ENCODE peak calls at places on chromosomes 6 and 20, in eight cellular contexts. U is fibroblast of pulmonary artery, W is endothelial cell of umbilical vein, J is HFF-Myc, Y is uterus, R is choroid plexus epithelial cell, V is heart left ventricle, C is left ventricle myocardium inferior. X is an unnamed sample.

GRCh38 chr20:16064991-16065707 is 508.1 kb downstream of the KIF16B start:
- DNase-seq in R (no peak), C (no peak), Y (no peak), U (no peak), V (no peak), J (no peak), W (no peak), X (peak; percentile 46)

GRCh38 chr6:149750136-149750609 is 632 bp downstream of the PCMT1 start:
- DNase-seq in U (peak; percentile 38), V (peak; percentile 78), Y (peak; percentile 31), C (peak; percentile 26), J (no peak), R (peak; percentile 60), W (peak; percentile 69), X (peak; percentile 91)

GRCh38 chr20:31570735-31571617 is 34.1 kb upstream of the ID1 start:
- DNase-seq in Y (no peak), U (no peak), W (no peak), R (no peak), J (no peak), C (no peak), V (peak; percentile 66), X (no peak)

GRCh38 chr6:69571234-69571633 is 225.6 kb downstream of the LMBRD1 start:
- DNase-seq in Y (no peak), C (no peak), J (no peak), R (no peak), U (no peak), V (no peak), W (no peak), X (no peak)

GRCh38 chr6:2581611-2582010 is 169.1 kb downstream of the MYLK4 start:
- DNase-seq in V (no peak), U (no peak), R (no peak), J (no peak), C (no peak), W (peak; percentile 28), Y (no peak), X (no peak)

GRCh38 chr20:59149678-59150504 is 13.7 kb upstream of the ZNF831 start:
- DNase-seq in V (no peak), R (no peak), C (peak; percentile 25), J (no peak), U (no peak), Y (no peak), W (no peak), X (no peak)

GRCh38 chr6:34859951-34860350 is 27.9 kb downstream of the TAF11 start:
- DNase-seq in R (no peak), W (no peak), Y (no peak), U (no peak), J (no peak), C (no peak), V (no peak), X (no peak)

GRCh38 chr6:110949679-110950285 is 8.7 kb upstream of the GTF3C6 start:
- DNase-seq in R (peak; percentile 69), Y (no peak), J (no peak), V (no peak), C (no peak), U (peak; percentile 69), W (peak; percentile 41), X (no peak)

GRCh38 chr20:45011108-45011526 is 44.8 kb downstream of the STK4 start:
- DNase-seq in W (peak; percentile 74), U (peak; percentile 83), R (peak; percentile 83), C (peak; percentile 22), Y (peak; percentile 40), J (no peak), V (no peak), X (peak; percentile 82)

GRCh38 chr6:17156112-17156921 is 54.5 kb downstream of the STMND1 start:
- DNase-seq in R (peak; percentile 94), Y (peak; percentile 53), J (peak; percentile 67), C (peak; percentile 19), W (peak; percentile 82), V (no peak), U (peak; percentile 92), X (peak; percentile 84)

GRCh38 chr6:36285797-36286196 is 15.9 kb downstream of the PNPLA1 start:
- DNase-seq in C (no peak), U (no peak), R (no peak), J (no peak), V (no peak), W (no peak), Y (no peak), X (no peak)

GRCh38 chr6:132570221-132570777 is at the start of gene TAAR6:
- DNase-seq in V (no peak), J (no peak), R (no peak), W (no peak), Y (no peak), U (no peak), C (no peak), X (no peak)

GRCh38 chr20:21396921-21397340 is 395 bp downstream of the NKX2-4 start:
- DNase-seq in R (no peak), J (no peak), W (no peak), Y (no peak), C (no peak), V (no peak), U (no peak), X (peak; percentile 76)

GRCh38 chr6:162699961-162700360 is 27.6 kb downstream of the PRKN start:
- DNase-seq in J (no peak), V (no peak), C (no peak), R (no peak), Y (no peak), W (no peak), U (no peak), X (no peak)
- H3K4me3 ChIP-seq in J (no peak overlapping the region), V (no peak overlapping the region), C (no peak overlapping the region), R (no peak overlapping the region), Y (no peak overlapping the region), W (no peak overlapping the region), U (no peak overlapping the region), X (no peak overlapping the region)

DNA sequence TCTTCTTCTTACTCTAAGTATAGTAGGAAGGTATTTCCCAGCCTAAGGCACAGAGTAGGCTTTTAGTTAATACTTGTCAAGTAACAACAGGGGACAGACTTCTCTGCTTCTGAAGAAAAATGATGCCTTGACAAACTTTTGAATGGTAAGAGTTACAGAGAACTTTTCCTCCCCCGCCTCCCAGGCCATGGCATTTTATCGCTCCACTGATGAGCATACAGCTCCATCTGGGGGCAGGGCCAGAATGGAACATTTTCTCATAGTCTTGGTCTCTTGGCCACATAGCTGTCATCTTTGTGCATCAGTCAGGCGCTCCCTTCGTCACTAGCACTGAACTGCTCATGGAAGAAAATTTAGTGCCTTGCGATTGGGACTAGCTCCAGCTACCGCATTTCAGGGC is 1066.8 kb upstream of the CITED2 start:
- DNase-seq in J (no peak), C (peak; percentile 46), W (peak; percentile 57), U (peak; percentile 70), V (peak; percentile 60), Y (no peak), R (peak; percentile 85), X (peak; percentile 85)
- TF ChIP-seq CTCF in J (peak; percentile 16), C (peak; percentile 72), W (peak; percentile 40), U (peak; percentile 38), V (peak; percentile 52), Y (peak; percentile 28), R (peak; percentile 64), X (peak; percentile 73)

DNA sequence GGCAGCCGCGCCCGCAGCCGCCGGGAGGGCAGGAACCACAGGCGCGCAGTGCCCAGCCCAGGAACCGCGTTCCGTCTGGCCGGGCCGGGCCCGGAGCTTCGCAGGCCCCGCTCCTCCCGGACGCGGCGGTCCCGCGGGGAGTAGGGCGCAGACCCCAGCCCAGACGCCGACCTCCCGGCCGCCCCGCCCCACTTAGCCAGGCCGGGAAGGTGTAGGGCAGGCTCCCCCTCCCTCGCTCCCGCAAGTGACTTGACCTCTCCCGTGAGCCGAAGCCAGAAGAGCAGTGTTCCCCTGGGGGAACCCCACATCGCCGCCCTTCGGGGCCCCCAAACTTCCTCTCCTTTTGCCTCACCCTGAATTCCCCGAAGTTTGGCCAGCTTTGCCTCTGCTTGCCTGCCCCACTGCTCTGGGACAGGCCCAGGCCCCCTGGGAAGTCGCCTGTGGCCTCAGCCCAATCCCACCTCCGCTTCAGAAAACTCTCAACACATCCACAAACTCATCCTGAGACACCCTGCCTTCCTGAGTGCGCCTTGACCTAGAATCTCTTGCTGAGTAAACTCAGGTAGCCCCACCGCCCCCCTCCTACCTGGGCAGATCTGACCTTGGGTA is 490 bp upstream of the NOL4L start:
- DNase-seq in J (no peak), V (no peak), W (no peak), Y (no peak), R (no peak), C (no peak), U (no peak), X (peak; percentile 74)
- H3K4me3 ChIP-seq in J (no peak overlapping the region), V (peak overlapping the region; percentile 58), W (no peak overlapping the region), Y (no peak overlapping the region), R (peak overlapping the region; percentile 82), C (peak overlapping the region; percentile 75), U (no peak overlapping the region), X (no peak overlapping the region)

DNA sequence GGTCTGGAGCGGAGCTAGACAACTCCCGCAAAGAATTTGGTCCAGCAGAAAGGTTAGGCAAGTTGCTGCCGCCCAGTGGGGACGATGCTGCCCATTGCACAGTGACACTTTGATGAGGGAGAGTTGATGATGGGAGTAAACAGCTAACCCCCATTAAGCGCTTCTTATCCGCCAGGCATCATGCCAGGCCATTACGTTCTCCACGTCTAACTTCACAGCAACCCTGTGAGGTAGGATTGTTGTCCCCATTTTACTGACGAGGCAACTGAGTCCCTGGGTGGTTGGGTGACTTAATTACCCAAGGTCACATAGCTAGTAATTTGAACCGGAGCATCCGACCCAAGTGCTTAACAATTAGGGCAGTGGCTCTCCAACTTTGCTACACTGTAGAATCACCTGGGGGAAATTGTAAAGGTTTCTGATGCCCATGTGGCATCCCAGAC is 731 bp downstream of the RALGAPB start:
- DNase-seq in J (peak; percentile 9), V (no peak), W (peak; percentile 39), U (peak; percentile 26), R (peak; percentile 30), Y (no peak), C (no peak), X (no peak)
- TF ChIP-seq CTCF in J (peak; percentile 4), V (no peak), W (peak; percentile 16), U (peak; percentile 6), R (peak; percentile 33), Y (no peak), C (no peak), X (peak; percentile 28)

GRCh38 chr20:17901971-17902370 is 66.6 kb downstream of the SNX5 start:
- DNase-seq in C (no peak), U (no peak), R (no peak), W (no peak), Y (no peak), J (no peak), V (no peak), X (no peak)
- H3K4me3 ChIP-seq in C (no peak overlapping the region), U (no peak overlapping the region), R (no peak overlapping the region), W (no peak overlapping the region), Y (no peak overlapping the region), J (no peak overlapping the region), V (no peak overlapping the region), X (no peak overlapping the region)

X was measured in endodermal cell.